ENCODE peak calls at places on chromosomes 11 and 22, in five cellular contexts. R is naive thymus-derived CD4-positive, alpha-beta T cell; E is GM12878; G is WERI-Rb-1; Y is hepatocyte. Z is an unnamed sample. For H3K9me3, the result is how much of the 10 kb centered on the place peaks cover.

GRCh38 chr11:2533642-2534115 is 88.9 kb downstream of the KCNQ1 start:
- DNase-seq in E (no peak), G (peak), R (no peak), Y (peak), Z (peak)

GRCh38 chr22:41217553-41218157 is 12.5 kb downstream of the L3MBTL2 start:
- DNase-seq in G (peak), R (no peak), Y (peak), E (no peak), Z (no peak)

GRCh38 chr22:30005213-30005857 is 74.9 kb upstream of the HORMAD2 start:
- DNase-seq in R (peak), E (peak), Y (peak), G (peak), Z (peak)

GRCh38 chr22:50186789-50187523 is 1.2 kb downstream of the TRABD start:
- DNase-seq in G (no peak), R (no peak), Y (peak), E (no peak), Z (peak)

GRCh38 chr22:43498856-43499253 is 87.0 kb downstream of the MPPED1 start:
- DNase-seq in E (no peak), Y (no peak), R (no peak), G (no peak), Z (no peak)

GRCh38 chr11:13140873-13141655 is 131.9 kb downstream of the RASSF10 start:
- DNase-seq in G (no peak), Y (no peak), R (no peak), E (no peak), Z (no peak)

GRCh38 chr11:28963189-28963588 is 855.0 kb downstream of the METTL15 start:
- DNase-seq in E (no peak), R (no peak), Y (no peak), G (no peak), Z (no peak)

GRCh38 chr11:77071671-77072605 is 5.2 kb downstream of the CAPN5 start:
- DNase-seq in R (no peak), Y (no peak), E (no peak), G (no peak), Z (no peak)

GRCh38 chr11:72955466-72955865 is 141.3 kb downstream of the ATG16L2 start:
- DNase-seq in Y (no peak), G (no peak), R (no peak), E (no peak), Z (no peak)

GRCh38 chr11:6817668-6818067 is 18.2 kb upstream of the OR6A2 start:
- DNase-seq in E (no peak), Y (no peak), R (no peak), G (peak), Z (no peak)

GRCh38 chr11:121595717-121596156 is 143.0 kb upstream of the SORL1-AS1 start:
- DNase-seq in R (no peak), Y (peak), G (no peak), E (no peak), Z (no peak)

GRCh38 chr11:45580399-45580798 is 85.0 kb downstream of the CHST1 start:
- DNase-seq in Y (peak), G (no peak), R (no peak), E (no peak), Z (no peak)

GRCh38 chr11:131504199-131504949 is 134.0 kb downstream of the NTM start:
- DNase-seq in Y (peak), G (peak), E (no peak), R (no peak), Z (no peak)

GRCh38 chr22:27135582-27135981 is 478.2 kb downstream of the MIAT start:
- DNase-seq in G (no peak), R (no peak), Y (no peak), E (no peak), Z (no peak)

GRCh38 chr11:62179995-62180394 is 10.0 kb upstream of the SCGB1D1 start:
- DNase-seq in G (no peak), R (no peak), E (no peak), Y (no peak), Z (no peak)

GRCh38 chr22:33879796-33880195 is 40.5 kb downstream of the LARGE1 start:
- DNase-seq in G (no peak), Y (no peak), E (no peak), R (no peak), Z (no peak)

GRCh38 chr11:72471005-72471898 is 36.9 kb upstream of the CLPB start:
- DNase-seq in G (peak), Y (peak), E (no peak), R (peak), Z (peak)

GRCh38 chr11:44899959-44900358 is 50.7 kb downstream of the TP53I11 start:
- DNase-seq in Y (no peak), E (peak), R (no peak), G (peak), Z (no peak)

GRCh38 chr11:116110802-116111201 is 606.6 kb upstream of the CADM1 start:
- DNase-seq in G (no peak), E (no peak), R (no peak), Y (no peak), Z (no peak)

GRCh38 chr22:47628477-47629272 is 866.2 kb downstream of the TBC1D22A start:
- DNase-seq in R (no peak), E (no peak), G (no peak), Y (no peak), Z (no peak)

GRCh38 chr22:47629791-47630655 is 867.6 kb downstream of the TBC1D22A start:
- DNase-seq in E (no peak), G (no peak), Y (no peak), R (no peak), Z (no peak)

GRCh38 chr22:47627561-47628253 is 865.3 kb downstream of the TBC1D22A start:
- DNase-seq in G (no peak), R (no peak), E (no peak), Y (no peak), Z (no peak)

GRCh38 chr22:47630741-47631534 is 868.5 kb downstream of the TBC1D22A start:
- DNase-seq in R (no peak), G (no peak), Y (no peak), E (no peak), Z (no peak)

GRCh38 chr22:47629273-47629711 is 866.8 kb downstream of the TBC1D22A start:
- DNase-seq in R (no peak), E (no peak), Y (no peak), G (no peak), Z (no peak)
- H3K9me3 ChIP-seq in R (under half), E (under half), Y (under half), G (under half), Z (under half)

GRCh38 chr22:11629661-11630385 is 3898.2 kb upstream of the OR11H1 start:
- DNase-seq in Y (no peak), R (no peak), E (no peak), G (no peak), Z (no peak)
- H3K9me3 ChIP-seq in Y (under half), R (under half), E (under half), G (under half), Z (under half)

DNA sequence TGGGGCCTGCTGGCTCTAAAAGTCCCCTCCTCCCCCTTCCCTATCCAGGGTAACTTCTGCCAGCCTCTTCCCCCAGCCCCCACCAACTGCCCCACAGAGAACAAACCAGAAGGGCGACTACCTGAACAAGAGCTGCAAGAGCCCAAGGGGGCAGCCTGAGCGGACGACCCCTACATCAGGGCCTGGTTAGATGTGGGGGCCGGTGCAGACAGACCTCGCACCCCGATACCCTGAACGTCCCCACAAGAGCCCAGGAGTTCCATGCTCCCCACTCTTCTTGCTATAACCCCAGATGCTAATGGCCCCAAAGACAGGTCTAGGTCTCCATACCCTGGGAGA is 20.7 kb downstream of the SUN2 start:
- DNase-seq in G (no peak), E (no peak), R (no peak), Y (no peak), Z (no peak)
- H3K9me3 ChIP-seq in G (under half), E (under half), R (under half), Y (under half), Z (under half)

GRCh38 chr11:129854229-129854805 is 38.7 kb downstream of the TMEM45B start:
- DNase-seq in E (no peak), R (no peak), G (no peak), Y (no peak), Z (no peak)
- H3K9me3 ChIP-seq in E (under half), R (under half), G (under half), Y (under half), Z (under half)

GRCh38 chr22:47517062-47517461 is 754.6 kb downstream of the TBC1D22A start:
- DNase-seq in R (no peak), G (no peak), E (no peak), Y (no peak), Z (no peak)
- H3K9me3 ChIP-seq in R (under half), G (under half), E (under half), Y (under half), Z (under half)

Z was measured in T-helper 17 cell.